ENCODE peak calls at places on chromosomes 12 and 14, in nine cellular contexts. S is effector memory CD4-positive, alpha-beta T cell; E is tibial artery; M is iPS DF 6.9; D is adrenal gland; X is ovary; G is A549; J is lower lobe of right lung; O is SK-N-SH. C is an unnamed sample. For H3K4me1 and H3K9me3, the result is how much of the 10 kb centered on the place peaks cover.

GRCh38 chr14:93683241-93683640 is 105.0 kb downstream of the PRIMA1 start:
- DNase-seq in S (no peak), E (no peak), M (peak), D (no peak), X (no peak), G (peak), J (no peak), O (peak), C (no peak)

GRCh38 chr12:116426391-116427136 is 132.6 kb upstream of the MAP1LC3B2 start:
- DNase-seq in S (no peak), E (peak), M (no peak), D (no peak), X (peak), G (peak), J (no peak), O (peak), C (peak)

GRCh38 chr12:91074068-91074819 is 16.4 kb upstream of the KERA start:
- DNase-seq in S (no peak), E (no peak), M (no peak), D (no peak), X (no peak), G (no peak), J (no peak), O (no peak), C (no peak)

GRCh38 chr12:110079477-110080400 is 31.4 kb upstream of the C12orf76 start:
- DNase-seq in S (peak), E (peak), M (no peak), D (no peak), X (no peak), G (peak), J (peak), O (no peak), C (no peak)

GRCh38 chr12:115648463-115648862 is 629.0 kb downstream of the MED13L start:
- DNase-seq in S (no peak), E (no peak), M (no peak), D (no peak), X (no peak), G (no peak), J (no peak), O (no peak), C (no peak)

GRCh38 chr12:111344254-111344875 is 24.5 kb downstream of the PHETA1 start:
- DNase-seq in S (no peak), E (no peak), M (no peak), D (no peak), X (no peak), G (no peak), J (no peak), O (no peak), C (no peak)

GRCh38 chr12:80622271-80622670 is 85.2 kb upstream of the MYF6 start:
- DNase-seq in S (no peak), E (no peak), M (no peak), D (no peak), X (no peak), G (peak), J (no peak), O (no peak), C (no peak)

GRCh38 chr14:77561881-77562280 is 54.6 kb downstream of the SPTLC2 start:
- DNase-seq in S (no peak), E (no peak), M (no peak), D (no peak), X (no peak), G (no peak), J (no peak), O (no peak), C (no peak)

GRCh38 chr14:80315681-80316080 is 104.4 kb upstream of the DIO2 start:
- DNase-seq in S (no peak), E (no peak), M (peak), D (no peak), X (no peak), G (no peak), J (no peak), O (no peak), C (no peak)

GRCh38 chr14:61753631-61754030 is 8.6 kb upstream of the SNAPC1 start:
- DNase-seq in S (no peak), E (no peak), M (no peak), D (no peak), X (no peak), G (no peak), J (no peak), O (no peak), C (no peak)
- H3K4me1 ChIP-seq in S (under half), E (under half), M (under half), D (under half), X (under half), G (under half), J (under half), O (under half), C (under half)

GRCh38 chr14:105855246-105855892 is 329.0 kb downstream of the TMEM121 start:
- DNase-seq in S (no peak), E (peak), M (no peak), D (no peak), X (peak), G (no peak), J (peak), O (no peak), C (no peak)

GRCh38 chr14:105853089-105853906 is 326.9 kb downstream of the TMEM121 start:
- DNase-seq in S (no peak), E (peak), M (no peak), D (no peak), X (peak), G (no peak), J (peak), O (peak), C (no peak)

GRCh38 chr14:105853907-105854599 is 327.7 kb downstream of the TMEM121 start:
- DNase-seq in S (no peak), E (peak), M (no peak), D (no peak), X (peak), G (no peak), J (peak), O (no peak), C (no peak)

GRCh38 chr14:105855893-105856675 is 329.7 kb downstream of the TMEM121 start:
- DNase-seq in S (no peak), E (no peak), M (no peak), D (no peak), X (peak), G (no peak), J (no peak), O (no peak), C (no peak)

GRCh38 chr14:105854600-105855245 is 328.3 kb downstream of the TMEM121 start:
- DNase-seq in S (no peak), E (peak), M (no peak), D (no peak), X (peak), G (no peak), J (peak), O (no peak), C (no peak)
- H3K9me3 ChIP-seq in S (under half), E (under half), M (under half), D (under half), X (under half), G (under half), J (under half), O (under half), C (under half)

GRCh38 chr12:118334241-118334640 is 38.5 kb downstream of the TAOK3 start:
- DNase-seq in S (no peak), E (no peak), M (no peak), D (no peak), X (no peak), G (no peak), J (no peak), O (no peak), C (no peak)
- H3K27ac ChIP-seq in S (no peak), E (no peak), M (no peak), D (no peak), X (no peak), G (no peak), J (no peak), O (no peak), C (no peak)

GRCh38 chr12:75955251-75955650 is 76.3 kb downstream of the PHLDA1 start:
- DNase-seq in S (no peak), E (no peak), M (no peak), D (no peak), X (no peak), G (no peak), J (no peak), O (no peak), C (no peak)
- H3K4me1 ChIP-seq in S (under half), E (under half), M (under half), D (under half), X (under half), G (half or more), J (under half), O (under half), C (half or more)

GRCh38 chr12:128267246-128267622 is 264 bp downstream of the TMEM132C start:
- DNase-seq in S (no peak), E (no peak), M (no peak), D (no peak), X (no peak), G (no peak), J (no peak), O (peak), C (no peak)

GRCh38 chr12:128268348-128268725 is 1.4 kb downstream of the TMEM132C start:
- DNase-seq in S (no peak), E (no peak), M (no peak), D (no peak), X (no peak), G (no peak), J (no peak), O (peak), C (no peak)

GRCh38 chr12:128266559-128267245 is at the start of gene TMEM132C:
- DNase-seq in S (no peak), E (no peak), M (no peak), D (no peak), X (no peak), G (no peak), J (no peak), O (no peak), C (no peak)

GRCh38 chr12:128267651-128268347 is 829 bp downstream of the TMEM132C start:
- DNase-seq in S (no peak), E (no peak), M (no peak), D (no peak), X (peak), G (no peak), J (no peak), O (peak), C (no peak)

GRCh38 chr12:128269108-128269713 is 2.2 kb downstream of the TMEM132C start:
- DNase-seq in S (no peak), E (no peak), M (no peak), D (no peak), X (no peak), G (no peak), J (no peak), O (peak), C (no peak)
- H3K9me3 ChIP-seq in S (under half), E (under half), M (under half), D (under half), X (under half), G (under half), J (under half), O (under half), C (under half)

GRCh38 chr12:74539765-74540526 is 2.3 kb downstream of the ATXN7L3B start:
- DNase-seq in S (no peak), E (no peak), M (no peak), D (no peak), X (no peak), G (no peak), J (no peak), O (no peak), C (no peak)
- H3K27ac ChIP-seq in S (peak), E (no peak), M (no peak), D (no peak), X (no peak), G (peak), J (no peak), O (no peak), C (peak)

DNA sequence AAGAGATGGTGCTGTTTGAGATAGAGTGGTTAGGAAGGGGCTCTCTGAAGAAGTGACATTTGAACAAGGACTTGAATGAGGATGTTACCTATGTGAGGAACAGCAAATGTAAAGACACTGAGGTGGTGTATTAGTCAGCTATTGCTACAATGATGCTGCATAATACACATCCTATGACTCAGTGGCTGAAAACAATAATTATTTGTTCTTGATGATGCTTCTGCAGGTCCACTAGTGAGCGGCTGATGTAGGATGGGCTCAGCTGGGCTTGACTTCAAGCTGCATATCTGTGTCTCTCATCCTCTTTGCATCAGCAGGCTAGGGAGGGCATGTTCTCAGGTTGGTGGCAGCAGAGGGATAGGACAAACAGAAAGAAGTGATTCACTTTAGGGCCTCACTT is 21.4 kb upstream of the CLMN start:
- DNase-seq in S (no peak), E (no peak), M (no peak), D (no peak), X (no peak), G (no peak), J (no peak), O (no peak), C (no peak)
- H3K4me1 ChIP-seq in S (under half), E (under half), M (under half), D (under half), X (under half), G (under half), J (under half), O (under half), C (under half)

C was measured in Panc1.